ENCODE peak calls at places on chromosomes 4 and X, in six cellular contexts. S is right lobe of liver; W is upper lobe of left lung; L is pancreas; O is Panc1; N is CD8-positive, alpha-beta T cell. J is an unnamed sample.

GRCh38 chrX:71017396-71017939 is 50.7 kb downstream of the SNX12 start:
- ATAC-seq in S (no peak), W (no peak), L (no peak), O (no peak), N (no peak), J (no peak)

GRCh38 chr4:67785528-67785927 is 31.3 kb upstream of the GNRHR start:
- ATAC-seq in S (no peak), W (no peak), L (no peak), O (no peak), N (no peak), J (no peak)

GRCh38 chr4:88831063-88831462 is 133.4 kb upstream of the NAP1L5 start:
- ATAC-seq in S (no peak), W (no peak), L (peak; percentile 65), O (no peak), N (no peak), J (no peak)

GRCh38 chr4:80017125-80017854 is 55.7 kb downstream of the ANTXR2 start:
- ATAC-seq in S (no peak), W (no peak), L (peak; percentile 45), O (no peak), N (no peak), J (no peak)

GRCh38 chrX:17032351-17032750 is 85.9 kb downstream of the REPS2 start:
- ATAC-seq in S (no peak), W (peak; percentile 80), L (peak; percentile 88), O (no peak), N (no peak), J (peak; percentile 69)

GRCh38 chr4:123596805-123597204 is 200.2 kb downstream of the SPRY1 start:
- ATAC-seq in S (no peak), W (no peak), L (no peak), O (no peak), N (no peak), J (no peak)

GRCh38 chr4:101458914-101459313 is 111.6 kb upstream of the PPP3CA start:
- ATAC-seq in S (no peak), W (peak; percentile 57), L (no peak), O (no peak), N (no peak), J (peak; percentile 41)

GRCh38 chr4:15648600-15648999 is 6.6 kb downstream of the FBXL5 start:
- ATAC-seq in S (no peak), W (no peak), L (no peak), O (no peak), N (no peak), J (no peak)

GRCh38 chr4:108398326-108398725 is 222.1 kb upstream of the RPL34 start:
- ATAC-seq in S (no peak), W (no peak), L (no peak), O (no peak), N (no peak), J (no peak)

GRCh38 chrX:69504626-69505612 is 793 bp downstream of the NALF2 start:
- ATAC-seq in S (no peak), W (no peak), L (no peak), O (peak; percentile 29), N (no peak), J (no peak)

GRCh38 chr4:152115794-152116193 is 355.0 kb upstream of the GATB start:
- ATAC-seq in S (peak; percentile 61), W (no peak), L (no peak), O (no peak), N (peak; percentile 78), J (no peak)

GRCh38 chr4:128615197-128615596 is 194.3 kb upstream of the JADE1 start:
- ATAC-seq in S (no peak), W (no peak), L (no peak), O (no peak), N (no peak), J (no peak)

GRCh38 chr4:153211986-153212720 is 7.9 kb downstream of the TRIM2 start:
- ATAC-seq in S (no peak), W (no peak), L (peak; percentile 41), O (no peak), N (no peak), J (peak; percentile 64)

GRCh38 chr4:19944806-19945205 is 306.9 kb upstream of the SLIT2 start:
- ATAC-seq in S (no peak), W (no peak), L (no peak), O (no peak), N (no peak), J (no peak)

GRCh38 chr4:174119818-174120217 is 163.6 kb downstream of the FBXO8 start:
- ATAC-seq in S (no peak), W (no peak), L (peak; percentile 32), O (no peak), N (no peak), J (no peak)

GRCh38 chrX:49879656-49880277 is 483 bp downstream of the USP27X start:
- ATAC-seq in S (no peak), W (no peak), L (no peak), O (peak; percentile 39), N (peak; percentile 9), J (peak; percentile 19)

GRCh38 chrX:97704474-97704873 is 820.8 kb downstream of the RPA4 start:
- ATAC-seq in S (no peak), W (no peak), L (no peak), O (no peak), N (no peak), J (no peak)

GRCh38 chr4:997375-998071 is 4.3 kb upstream of the SLC26A1 start:
- ATAC-seq in S (no peak), W (no peak), L (no peak), O (peak; percentile 14), N (peak; percentile 68), J (peak; percentile 44)

GRCh38 chr4:26410385-26411293 is 79.6 kb downstream of the CCKAR start:
- ATAC-seq in S (peak; percentile 50), W (no peak), L (peak; percentile 65), O (no peak), N (no peak), J (peak; percentile 39)

GRCh38 chr4:53654300-53654758 is 63.0 kb upstream of the LNX1 start:
- ATAC-seq in S (peak; percentile 43), W (no peak), L (peak; percentile 69), O (no peak), N (no peak), J (no peak)

GRCh38 chr4:77001907-77002306 is 52.4 kb downstream of the SEPTIN11 start:
- ATAC-seq in S (no peak), W (no peak), L (no peak), O (no peak), N (no peak), J (peak; percentile 51)

GRCh38 chr4:77002721-77003120 is 53.2 kb downstream of the SEPTIN11 start:
- ATAC-seq in S (peak; percentile 23), W (no peak), L (no peak), O (no peak), N (no peak), J (no peak)

GRCh38 chr4:76998251-76998901 is 48.8 kb downstream of the SEPTIN11 start:
- ATAC-seq in S (no peak), W (no peak), L (no peak), O (no peak), N (no peak), J (no peak)

GRCh38 chr4:77003400-77003799 is 53.8 kb downstream of the SEPTIN11 start:
- ATAC-seq in S (no peak), W (no peak), L (no peak), O (no peak), N (no peak), J (no peak)

DNA sequence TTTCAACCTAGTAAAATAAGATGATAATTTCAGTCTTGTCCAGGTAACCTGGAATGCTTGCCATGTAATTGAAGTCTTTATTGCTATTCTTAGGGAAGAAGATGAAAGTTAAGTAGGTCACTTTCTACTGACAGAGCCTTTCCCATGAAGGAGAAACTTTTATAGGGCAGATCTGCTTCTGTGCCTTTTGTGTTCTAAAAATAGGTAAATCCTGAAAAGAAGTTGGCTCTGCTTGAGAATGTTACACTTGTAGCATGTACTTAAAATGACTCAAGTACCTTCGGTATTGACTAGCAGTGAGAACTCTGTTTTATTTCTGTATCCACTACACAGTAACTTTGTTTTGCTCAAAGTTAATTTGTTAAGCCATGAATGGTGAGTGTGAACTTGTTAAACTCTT is 52.8 kb downstream of the SEPTIN11 start:
- ATAC-seq in S (no peak), W (no peak), L (no peak), O (no peak), N (no peak), J (no peak)
- H3K36me3 ChIP-seq in S (no peaks in the 10 kb centered on the region), W (peaks cover 31% of the 10 kb centered on the region), L (no peaks in the 10 kb centered on the region), O (no peaks in the 10 kb centered on the region), N (peaks cover 3% of the 10 kb centered on the region), J (peaks cover 39% of the 10 kb centered on the region)

DNA sequence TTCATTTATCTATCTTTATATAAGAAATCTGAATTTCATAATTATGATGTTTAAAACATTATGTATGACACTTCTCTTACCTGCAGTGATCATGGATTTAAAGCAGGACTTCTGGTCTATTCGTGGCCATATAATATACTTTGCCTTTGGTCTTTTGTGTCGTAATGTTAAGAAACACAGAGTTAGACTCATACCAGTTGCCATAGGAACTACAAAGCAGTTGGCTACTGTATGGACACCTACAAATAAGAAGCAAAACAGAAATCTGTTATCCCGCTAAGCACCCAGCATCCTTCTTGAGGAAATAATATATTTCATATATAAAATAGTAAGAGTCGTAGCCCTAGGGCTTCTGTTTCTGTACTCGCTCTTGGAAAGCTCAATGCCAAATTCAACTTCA is 4.3 kb downstream of the SEPSECS start:
- ATAC-seq in S (no peak), W (no peak), L (no peak), O (no peak), N (no peak), J (no peak)
- H3K36me3 ChIP-seq in S (no peaks in the 10 kb centered on the region), W (peaks cover 34% of the 10 kb centered on the region), L (peaks cover 2% of the 10 kb centered on the region), O (peaks cover 3% of the 10 kb centered on the region), N (peaks cover 8% of the 10 kb centered on the region), J (no peaks in the 10 kb centered on the region)

DNA sequence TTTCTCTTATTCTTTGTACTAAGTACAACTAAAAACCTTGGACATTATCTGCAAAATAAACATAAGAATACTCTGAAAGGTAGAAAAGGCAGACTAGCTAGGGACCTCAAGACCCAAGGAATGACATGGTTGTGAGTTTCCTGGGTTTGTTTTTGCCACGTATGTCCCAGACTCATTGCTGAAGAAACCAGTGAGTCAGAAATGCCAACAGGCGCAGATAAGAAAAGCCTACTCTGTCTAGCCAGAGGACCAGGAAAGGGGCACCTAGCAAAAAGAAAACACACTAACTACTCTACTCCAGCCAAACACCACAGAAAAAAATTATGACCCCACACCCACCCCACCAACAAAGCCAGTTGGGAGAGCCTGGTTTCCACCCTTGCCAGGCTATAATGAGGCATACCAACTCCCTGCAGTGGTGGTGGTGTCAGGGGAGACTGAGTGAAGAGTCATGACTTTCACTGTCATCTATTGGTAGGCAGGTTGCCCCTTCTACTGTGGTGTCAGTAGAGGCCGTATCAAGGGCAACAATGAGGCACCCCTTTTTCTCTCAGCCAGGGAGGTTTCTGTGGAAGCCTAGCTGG is 10.9 kb downstream of the MTMR1 start:
- ATAC-seq in S (no peak), W (no peak), L (peak; percentile 94), O (no peak), N (no peak), J (no peak)
- H3K36me3 ChIP-seq in S (no peaks in the 10 kb centered on the region), W (no peaks in the 10 kb centered on the region), L (no peaks in the 10 kb centered on the region), O (peaks cover 2% of the 10 kb centered on the region), N (peaks cover 3% of the 10 kb centered on the region), J (no peaks in the 10 kb centered on the region)

GRCh38 chr4:37475776-37476175 is 210.4 kb downstream of the RELL1 start:
- ATAC-seq in S (no peak), W (no peak), L (no peak), O (no peak), N (no peak), J (no peak)

GRCh38 chr4:37476256-37476655 is 209.9 kb downstream of the RELL1 start:
- ATAC-seq in S (no peak), W (no peak), L (no peak), O (no peak), N (no peak), J (no peak)

GRCh38 chr4:37471971-37472370 is 214.2 kb downstream of the RELL1 start:
- ATAC-seq in S (peak; percentile 30), W (peak; percentile 74), L (peak; percentile 77), O (no peak), N (no peak), J (no peak)

GRCh38 chr4:37475087-37475486 is 211.1 kb downstream of the RELL1 start:
- ATAC-seq in S (no peak), W (no peak), L (peak; percentile 12), O (no peak), N (no peak), J (no peak)

GRCh38 chr4:37473807-37474206 is 212.4 kb downstream of the RELL1 start:
- ATAC-seq in S (no peak), W (no peak), L (no peak), O (no peak), N (no peak), J (no peak)
- H3K36me3 ChIP-seq in S (no peaks in the 10 kb centered on the region), W (no peaks in the 10 kb centered on the region), L (no peaks in the 10 kb centered on the region), O (no peaks in the 10 kb centered on the region), N (no peaks in the 10 kb centered on the region), J (no peaks in the 10 kb centered on the region)